ENCODE peak calls at places on chromosomes 3 and 15, in six cellular contexts. H is sigmoid colon; Q is stimulated activated CD4-positive, alpha-beta T cell treated with anti-CD3 and anti-CD28 coated beads, Interleukin-15, amount 100 ng/mL, for 1 hour; Z is GM20000; B is activated CD4-positive, alpha-beta T cell treated with anti-CD3 and anti-CD28 coated beads for 4 hours; T is NCI-H2171 treated with DMSO at 0.1 percent for 48 hours. N is an unnamed sample.

GRCh38 chr3:192819001-192819569 is 91.7 kb upstream of the FGF12 start:
- DNase-seq in T (no peak), B (peak; percentile 43), Q (no peak), H (no peak), Z (peak; percentile 28), N (no peak)

GRCh38 chr3:32626650-32627049 is 56.0 kb upstream of the DYNC1LI1 start:
- DNase-seq in H (no peak), Z (no peak), B (no peak), T (no peak), Q (no peak), N (no peak)

GRCh38 chr3:167493240-167493639 is 19.4 kb upstream of the SERPINI2 start:
- DNase-seq in H (no peak), Q (no peak), Z (no peak), B (no peak), T (no peak), N (no peak)

GRCh38 chr3:85725809-85726208 is 767.0 kb downstream of the CADM2 start:
- DNase-seq in T (no peak), H (no peak), B (no peak), Z (no peak), Q (no peak), N (no peak)

GRCh38 chr3:195403841-195404408 is 38.9 kb downstream of the ACAP2 start:
- DNase-seq in B (no peak), T (no peak), H (no peak), Q (no peak), Z (no peak), N (no peak)

GRCh38 chr3:50817756-50818518 is 143.2 kb downstream of the DOCK3 start:
- DNase-seq in Q (no peak), T (no peak), Z (no peak), B (no peak), H (no peak), N (no peak)

GRCh38 chr15:81893182-81893833 is 152.5 kb downstream of the MEX3B start:
- DNase-seq in H (no peak), T (no peak), B (no peak), Z (no peak), Q (no peak), N (no peak)

GRCh38 chr3:66816110-66816761 is 181.9 kb upstream of the KBTBD8 start:
- DNase-seq in B (peak; percentile 7), T (peak; percentile 73), H (no peak), Q (no peak), Z (peak; percentile 49), N (peak; percentile 22)

GRCh38 chr15:66819084-66819483 is 117.0 kb downstream of the SMAD6 start:
- DNase-seq in Z (no peak), T (no peak), Q (no peak), H (no peak), B (no peak), N (no peak)

GRCh38 chr15:72487070-72487797 is 13.1 kb downstream of the ARIH1 start:
- DNase-seq in B (no peak), Q (no peak), H (no peak), Z (no peak), T (no peak), N (no peak)

N was measured in GM12864.